ENCODE peak calls at places on chromosome 22, in nine cellular contexts. D is GM23248, H is neural progenitor cell, T is SK-N-SH, I is hepatocyte, K is HCT116, W is PC-3, Z is MM.1S, M is OCI-LY7. F is an unnamed sample.
A peak's percentile ranks its signal among the peaks of the same experiment; 100 is the strongest.

GRCh38 chr22:29011200-29011867 is 50.3 kb downstream of the C22orf31 start:
- DNase-seq in T (no peak), W (no peak), I (no peak), D (no peak), K (no peak), Z (no peak), H (peak; percentile 74), M (no peak), F (peak; percentile 27)

GRCh38 chr22:36986242-36986821 is 32.9 kb downstream of the TST start:
- DNase-seq in D (no peak), H (peak; percentile 21), T (no peak), K (no peak), Z (peak; percentile 31), I (no peak), W (peak; percentile 65), M (peak; percentile 29), F (peak; percentile 63)

GRCh38 chr22:36862251-36863242 is 1.7 kb downstream of the NCF4 start:
- DNase-seq in K (no peak), M (peak; percentile 66), W (no peak), D (no peak), H (no peak), Z (no peak), T (no peak), I (no peak), F (no peak)

GRCh38 chr22:19984201-19984753 is 32.3 kb downstream of the ARVCF start:
- DNase-seq in K (peak; percentile 55), H (no peak), M (no peak), I (peak; percentile 70), D (peak; percentile 90), T (no peak), W (peak; percentile 62), Z (peak; percentile 26), F (no peak)

GRCh38 chr22:33853200-33854097 is 66.8 kb downstream of the LARGE1 start:
- DNase-seq in T (peak; percentile 64), H (peak; percentile 38), M (peak; percentile 91), D (peak; percentile 92), Z (peak; percentile 85), I (peak; percentile 58), W (peak; percentile 2), K (no peak), F (peak; percentile 64)

GRCh38 chr22:48592931-48593330 is 1234.7 kb downstream of the BRD1 start:
- DNase-seq in M (no peak), Z (no peak), W (no peak), K (no peak), T (no peak), I (no peak), D (no peak), H (no peak), F (no peak)

GRCh38 chr22:37132773-37133172 is 16.9 kb downstream of the IL2RB start:
- DNase-seq in W (no peak), Z (no peak), T (no peak), M (no peak), K (no peak), D (no peak), I (no peak), H (no peak), F (no peak)

GRCh38 chr22:37804502-37804885 is 3.2 kb upstream of the GCAT start:
- DNase-seq in M (no peak), I (peak; percentile 36), T (peak; percentile 73), H (peak; percentile 31), D (peak; percentile 42), Z (no peak), K (no peak), W (no peak), F (peak; percentile 27)

GRCh38 chr22:36328635-36329216 is 59.0 kb downstream of the MYH9 start:
- DNase-seq in T (no peak), H (no peak), I (peak; percentile 81), W (peak; percentile 69), Z (no peak), M (peak; percentile 19), K (no peak), D (peak; percentile 74), F (no peak)

GRCh38 chr22:42604403-42604802 is 10.3 kb downstream of the POLDIP3 start:
- DNase-seq in Z (no peak), D (peak; percentile 49), T (no peak), I (no peak), M (no peak), H (no peak), W (no peak), K (no peak), F (no peak)

GRCh38 chr22:44182591-44183588 is 2.2 kb downstream of the PARVG start:
- DNase-seq in I (no peak), Z (no peak), D (no peak), T (no peak), W (no peak), H (no peak), K (no peak), M (peak; percentile 24), F (no peak)

GRCh38 chr22:44179989-44180705 is 578 bp upstream of the PARVG start:
- DNase-seq in T (no peak), K (no peak), I (no peak), Z (no peak), M (no peak), H (no peak), W (no peak), D (no peak), F (no peak)

GRCh38 chr22:44180706-44181032 is at the start of gene PARVG:
- DNase-seq in T (no peak), W (peak; percentile 38), H (no peak), K (no peak), I (peak; percentile 28), Z (peak; percentile 66), M (peak; percentile 31), D (no peak), F (peak; percentile 70)

GRCh38 chr22:44181033-44181911 is 547 bp downstream of the PARVG start:
- DNase-seq in I (no peak), W (peak; percentile 3), D (no peak), K (no peak), H (no peak), T (no peak), M (no peak), Z (peak; percentile 27), F (no peak)

DNA sequence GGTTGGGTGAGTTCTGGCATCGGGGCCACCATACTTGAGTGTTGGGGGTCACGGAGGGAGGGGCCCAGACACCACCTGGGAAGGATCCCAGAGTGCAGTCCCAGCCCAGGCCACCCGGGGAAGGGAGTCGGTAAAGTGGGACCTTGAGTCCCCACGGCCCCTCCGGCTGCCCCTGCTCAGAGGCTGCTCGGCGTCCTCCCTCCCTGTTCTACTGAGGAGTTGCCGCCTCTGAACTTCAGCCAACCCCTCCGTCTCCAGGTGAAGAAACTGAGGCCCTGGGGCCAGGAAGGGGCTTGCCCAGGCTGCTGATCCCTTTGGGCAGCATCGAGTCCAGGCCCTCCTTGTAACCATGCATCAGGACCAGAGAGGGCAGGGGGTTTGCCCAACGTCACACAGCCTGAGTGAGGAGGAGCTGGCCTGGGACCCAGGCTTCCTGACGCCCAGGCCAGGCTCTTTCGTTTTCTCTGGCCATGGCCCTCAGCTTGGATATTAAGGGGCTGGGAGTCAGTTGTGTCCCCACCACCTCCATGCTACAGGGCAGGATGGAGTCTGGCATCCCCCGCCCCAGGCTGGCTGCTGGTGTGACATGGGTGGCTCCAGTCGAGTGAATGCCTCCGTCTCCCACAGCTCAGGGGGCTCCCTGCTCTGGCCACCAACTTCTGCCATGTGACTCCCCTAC is 1.3 kb downstream of the PARVG start:
- DNase-seq in H (no peak), W (no peak), M (no peak), T (no peak), D (no peak), Z (no peak), I (no peak), K (no peak), F (no peak)
- TF ChIP-seq EZH2phosphoT487 in H (no peak), W (no peak), M (no peak), T (no peak), D (no peak), Z (no peak), I (no peak), K (no peak), F (no peak)

DNA sequence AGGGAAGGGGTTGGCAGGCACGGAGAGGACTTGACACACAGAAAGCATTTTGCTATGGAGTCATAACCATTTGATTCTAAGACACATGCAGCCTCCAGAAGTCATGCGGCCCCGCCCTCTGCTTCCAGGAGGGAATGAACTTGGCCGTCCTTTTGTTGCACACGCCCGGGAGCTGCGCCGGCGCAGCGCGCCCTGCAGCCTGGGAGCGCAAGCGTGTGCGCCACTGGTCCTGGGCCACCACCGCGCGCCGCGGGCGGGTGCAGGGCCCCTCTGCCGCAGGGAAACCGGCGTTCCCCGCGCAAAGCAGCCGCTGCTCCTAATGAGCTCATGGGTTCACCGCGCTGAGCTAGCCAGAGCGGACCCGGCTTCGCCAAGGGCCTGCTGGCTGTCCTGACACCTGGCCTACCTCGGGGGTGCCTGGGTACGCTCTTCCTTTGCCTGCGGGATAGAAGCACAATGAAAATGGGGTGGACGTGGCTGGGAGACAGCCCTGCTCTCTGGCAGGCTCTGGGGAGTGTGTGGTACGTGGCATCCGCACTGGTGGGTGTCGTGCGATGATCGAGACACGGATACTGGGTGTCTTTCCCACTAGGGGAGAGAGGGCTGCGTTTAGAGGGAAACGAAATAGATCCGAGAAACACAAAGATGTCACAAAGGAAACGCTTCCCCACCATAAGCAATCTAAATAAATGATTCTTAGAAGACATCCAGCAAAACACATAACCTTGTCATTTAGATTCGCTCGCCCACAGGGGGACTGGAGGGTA is 669 bp downstream of the MICAL3 start:
- DNase-seq in T (peak; percentile 87), M (peak; percentile 67), I (peak; percentile 91), D (peak; percentile 96), H (peak; percentile 64), W (peak; percentile 80), K (peak; percentile 65), Z (peak; percentile 58), F (peak; percentile 80)
- H3K27ac ChIP-seq in T (peak overlapping the region; percentile 62), M (peak overlapping the region; percentile 57), I (peak overlapping the region; percentile 61), D (peak overlapping the region; percentile 60), H (no peak overlapping the region), W (peak overlapping the region; percentile 33), K (peak overlapping the region; percentile 85), Z (no peak overlapping the region), F (no peak overlapping the region)

GRCh38 chr22:46660604-46661201 is 40.5 kb downstream of the GRAMD4 start:
- DNase-seq in W (no peak), K (no peak), Z (no peak), D (no peak), T (peak; percentile 93), H (no peak), M (no peak), I (no peak), F (peak; percentile 53)
- TF ChIP-seq EZH2phosphoT487 in W (no peak), K (no peak), Z (no peak), D (no peak), T (no peak), H (no peak), M (no peak), I (no peak), F (no peak)

GRCh38 chr22:44668886-44669724 is 32.9 kb upstream of the PRR5 start:
- DNase-seq in D (peak; percentile 29), Z (no peak), W (no peak), H (no peak), T (peak; percentile 63), I (no peak), K (no peak), M (no peak), F (no peak)

GRCh38 chr22:44669725-44670027 is 32.3 kb upstream of the PRR5 start:
- DNase-seq in H (peak; percentile 68), D (peak; percentile 71), W (no peak), T (peak; percentile 69), K (no peak), Z (no peak), M (no peak), I (no peak), F (peak; percentile 66)

GRCh38 chr22:44667829-44668189 is 34.2 kb upstream of the PRR5 start:
- DNase-seq in H (no peak), W (no peak), M (no peak), K (no peak), I (no peak), D (peak; percentile 49), T (no peak), Z (no peak), F (no peak)

GRCh38 chr22:44667276-44667675 is 34.7 kb upstream of the PRR5 start:
- DNase-seq in D (no peak), T (peak; percentile 14), K (no peak), W (no peak), I (no peak), H (no peak), M (no peak), Z (no peak), F (no peak)

GRCh38 chr22:44668190-44668885 is 33.7 kb upstream of the PRR5 start:
- DNase-seq in H (peak; percentile 86), K (no peak), M (no peak), W (no peak), I (peak; percentile 69), D (peak; percentile 63), T (peak; percentile 90), Z (no peak), F (peak; percentile 82)
- H3K27ac ChIP-seq in H (no peak overlapping the region), K (no peak overlapping the region), M (no peak overlapping the region), W (no peak overlapping the region), I (peak overlapping the region; percentile 88), D (peak overlapping the region; percentile 55), T (no peak overlapping the region), Z (no peak overlapping the region), F (no peak overlapping the region)